ENCODE peak calls at places on chromosomes 4 and X, in four cellular contexts. I is iPS-NIHi11, G is A172, S is myocyte. H is an unnamed sample.

GRCh38 chr4:40247350-40247749 is 50.5 kb downstream of the RHOH start:
- DNase-seq in S (no peak), G (no peak), I (no peak), H (no peak)

GRCh38 chr4:109977854-109978501 is 65.3 kb downstream of the EGF start:
- DNase-seq in S (peak), I (peak), G (peak), H (no peak)

GRCh38 chrX:124346064-124346876 is at the start of gene SH2D1A:
- DNase-seq in G (no peak), I (no peak), S (no peak), H (no peak)

GRCh38 chrX:369563-370101 is 17.1 kb downstream of the PPP2R3B start:
- DNase-seq in G (no peak), S (no peak), I (no peak), H (no peak)

GRCh38 chrX:109345866-109346265 is 136.0 kb downstream of the GUCY2F start:
- DNase-seq in G (no peak), S (no peak), I (no peak), H (no peak)

GRCh38 chrX:43744284-43744683 is 88.2 kb downstream of the MAOA start:
- DNase-seq in I (no peak), S (no peak), G (no peak), H (no peak)

GRCh38 chr4:4428966-4429875 is 42.3 kb downstream of the NSG1 start:
- DNase-seq in S (peak), G (no peak), I (no peak), H (no peak)

GRCh38 chr4:176064539-176064938 is 1.1 kb upstream of the WDR17 start:
- DNase-seq in G (no peak), I (no peak), S (no peak), H (no peak)

GRCh38 chr4:185232370-185232769 is 23.0 kb downstream of the SNX25 start:
- DNase-seq in G (peak), I (no peak), S (no peak), H (no peak)

GRCh38 chrX:43560247-43560946 is 95.7 kb upstream of the MAOA start:
- DNase-seq in S (no peak), I (no peak), G (no peak), H (no peak)

GRCh38 chr4:184815046-184815877 is 10.5 kb downstream of the ACSL1 start:
- DNase-seq in I (peak), G (peak), S (peak), H (peak)

GRCh38 chr4:184387351-184387750 is 87.0 kb downstream of the IRF2 start:
- DNase-seq in G (no peak), S (no peak), I (peak), H (no peak)

GRCh38 chrX:103586314-103586646 is 965 bp downstream of the TCEAL4 start:
- DNase-seq in S (no peak), G (no peak), I (no peak), H (no peak)

GRCh38 chr4:30718021-30718888 is 1.9 kb upstream of the PCDH7 start:
- DNase-seq in G (peak), I (peak), S (peak), H (peak)

GRCh38 chr4:78599931-78600375 is 48.4 kb downstream of the ANXA3 start:
- DNase-seq in G (no peak), S (peak), I (no peak), H (no peak)

GRCh38 chr4:181261279-181261678 is 981.9 kb upstream of the TENM3 start:
- DNase-seq in I (peak), G (peak), S (peak), H (peak)

GRCh38 chr4:181646864-181647263 is 596.3 kb upstream of the TENM3 start:
- DNase-seq in S (no peak), G (no peak), I (no peak), H (no peak)

GRCh38 chr4:144179152-144179739 is 38.7 kb upstream of the GYPA start:
- DNase-seq in I (no peak), G (no peak), S (no peak), H (no peak)

GRCh38 chrX:40628506-40628905 is 5.3 kb downstream of the MPC1L start:
- DNase-seq in S (no peak), G (no peak), I (no peak), H (no peak)

GRCh38 chrX:49192722-49193328 is 6.7 kb upstream of the PRICKLE3 start:
- DNase-seq in G (no peak), S (no peak), I (no peak), H (peak)